ENCODE peak calls at places on chromosomes 3 and 15, in seven cellular contexts. One of them, this sample, is unnamed.

GRCh38 chr3:190044142-190044541 is 76.6 kb downstream of the P3H2 start:
- DNase-seq in HCT116: no peak
- DNase-seq in spleen: no peak
- DNase-seq in breast epithelium: no peak
- DNase-seq in endothelial cell of umbilical vein: no peak
- DNase-seq in sigmoid colon: no peak
- DNase-seq in prostate gland: no peak
- DNase-seq in this sample: no peak

GRCh38 chr15:72790302-72790955 is 6.9 kb upstream of the ADPGK start:
- DNase-seq in sigmoid colon: no peak
- DNase-seq in endothelial cell of umbilical vein: no peak
- DNase-seq in breast epithelium: no peak
- DNase-seq in prostate gland: no peak
- DNase-seq in HCT116: no peak
- DNase-seq in spleen: no peak
- DNase-seq in this sample: no peak

GRCh38 chr3:100665230-100665629 is 44.1 kb upstream of the TFG start:
- DNase-seq in breast epithelium: no peak
- DNase-seq in endothelial cell of umbilical vein: no peak
- DNase-seq in prostate gland: no peak
- DNase-seq in spleen: no peak
- DNase-seq in HCT116: no peak
- DNase-seq in sigmoid colon: no peak
- DNase-seq in this sample: no peak

GRCh38 chr3:30081904-30082303 is 524.5 kb upstream of the TGFBR2 start:
- DNase-seq in endothelial cell of umbilical vein: no peak
- DNase-seq in prostate gland: no peak
- DNase-seq in breast epithelium: no peak
- DNase-seq in spleen: no peak
- DNase-seq in HCT116: no peak
- DNase-seq in sigmoid colon: no peak
- DNase-seq in this sample: no peak

GRCh38 chr3:3066910-3067309 is 43.3 kb downstream of the IL5RA start:
- DNase-seq in endothelial cell of umbilical vein: no peak
- DNase-seq in HCT116: no peak
- DNase-seq in spleen: no peak
- DNase-seq in sigmoid colon: no peak
- DNase-seq in prostate gland: no peak
- DNase-seq in breast epithelium: no peak
- DNase-seq in this sample: no peak

GRCh38 chr3:179765396-179765795 is 112.6 kb downstream of the USP13 start:
- DNase-seq in prostate gland: no peak
- DNase-seq in breast epithelium: no peak
- DNase-seq in endothelial cell of umbilical vein: no peak
- DNase-seq in spleen: no peak
- DNase-seq in HCT116: no peak
- DNase-seq in sigmoid colon: no peak
- DNase-seq in this sample: no peak

GRCh38 chr15:45276851-45277250 is 24.8 kb downstream of the SLC28A2 start:
- DNase-seq in spleen: no peak
- DNase-seq in breast epithelium: no peak
- DNase-seq in endothelial cell of umbilical vein: peak; percentile 3
- DNase-seq in prostate gland: no peak
- DNase-seq in HCT116: no peak
- DNase-seq in sigmoid colon: no peak
- DNase-seq in this sample: no peak

GRCh38 chr3:185473290-185473815 is 25.5 kb downstream of the TMEM41A start:
- DNase-seq in HCT116: peak; percentile 93
- DNase-seq in sigmoid colon: no peak
- DNase-seq in prostate gland: no peak
- DNase-seq in endothelial cell of umbilical vein: no peak
- DNase-seq in spleen: no peak
- DNase-seq in breast epithelium: no peak
- DNase-seq in this sample: no peak

GRCh38 chr15:68830141-68830540 is 9.4 kb upstream of the ANP32A start:
- DNase-seq in HCT116: no peak
- DNase-seq in breast epithelium: no peak
- DNase-seq in endothelial cell of umbilical vein: no peak
- DNase-seq in sigmoid colon: no peak
- DNase-seq in spleen: no peak
- DNase-seq in prostate gland: no peak
- DNase-seq in this sample: no peak

GRCh38 chr3:109339186-109339585 is 1.8 kb upstream of the DPPA4 start:
- DNase-seq in prostate gland: no peak
- DNase-seq in spleen: no peak
- DNase-seq in breast epithelium: no peak
- DNase-seq in HCT116: no peak
- DNase-seq in sigmoid colon: no peak
- DNase-seq in endothelial cell of umbilical vein: no peak
- DNase-seq in this sample: no peak

GRCh38 chr3:75737831-75738493 is 47.4 kb downstream of the ZNF717 start:
- DNase-seq in sigmoid colon: no peak
- DNase-seq in spleen: no peak
- DNase-seq in HCT116: no peak
- DNase-seq in endothelial cell of umbilical vein: peak; percentile 14
- DNase-seq in prostate gland: no peak
- DNase-seq in breast epithelium: no peak
- DNase-seq in this sample: no peak

GRCh38 chr3:171351676-171352075 is 108.5 kb downstream of the TNIK start:
- DNase-seq in spleen: no peak
- DNase-seq in breast epithelium: no peak
- DNase-seq in endothelial cell of umbilical vein: peak; percentile 52
- DNase-seq in sigmoid colon: no peak
- DNase-seq in prostate gland: no peak
- DNase-seq in HCT116: peak; percentile 77
- DNase-seq in this sample: no peak

GRCh38 chr3:185283374-185283935 is 29.6 kb upstream of the EHHADH start:
- DNase-seq in sigmoid colon: no peak
- DNase-seq in breast epithelium: no peak
- DNase-seq in endothelial cell of umbilical vein: peak; percentile 10
- DNase-seq in HCT116: peak; percentile 4
- DNase-seq in spleen: no peak
- DNase-seq in prostate gland: no peak
- DNase-seq in this sample: no peak

GRCh38 chr3:53641397-53641796 is 147.0 kb downstream of the CACNA1D start:
- DNase-seq in prostate gland: no peak
- DNase-seq in sigmoid colon: no peak
- DNase-seq in endothelial cell of umbilical vein: no peak
- DNase-seq in breast epithelium: no peak
- DNase-seq in spleen: no peak
- DNase-seq in HCT116: no peak
- DNase-seq in this sample: no peak

GRCh38 chr3:69204315-69204957 is 82.0 kb upstream of the LMOD3 start:
- DNase-seq in breast epithelium: no peak
- DNase-seq in HCT116: no peak
- DNase-seq in sigmoid colon: no peak
- DNase-seq in endothelial cell of umbilical vein: peak; percentile 55
- DNase-seq in prostate gland: no peak
- DNase-seq in spleen: no peak
- DNase-seq in this sample: no peak

GRCh38 chr3:159987291-159987711 is 1.3 kb upstream of the IL12A start:
- DNase-seq in prostate gland: no peak
- DNase-seq in endothelial cell of umbilical vein: no peak
- DNase-seq in sigmoid colon: no peak
- DNase-seq in HCT116: no peak
- DNase-seq in spleen: no peak
- DNase-seq in breast epithelium: no peak
- DNase-seq in this sample: no peak

GRCh38 chr15:90402230-90402629 is 14.2 kb downstream of the IQGAP1 start:
- DNase-seq in HCT116: peak; percentile 54
- DNase-seq in prostate gland: no peak
- DNase-seq in endothelial cell of umbilical vein: peak; percentile 94
- DNase-seq in breast epithelium: no peak
- DNase-seq in spleen: no peak
- DNase-seq in sigmoid colon: peak; percentile 73
- DNase-seq in this sample: peak; percentile 75

GRCh38 chr15:85607141-85607806 is 187.5 kb downstream of the KLHL25 start:
- DNase-seq in prostate gland: no peak
- DNase-seq in spleen: no peak
- DNase-seq in endothelial cell of umbilical vein: no peak
- DNase-seq in breast epithelium: no peak
- DNase-seq in sigmoid colon: no peak
- DNase-seq in HCT116: no peak
- DNase-seq in this sample: no peak

GRCh38 chr15:35756588-35756987 is 210.6 kb upstream of the DPH6 start:
- DNase-seq in HCT116: no peak
- DNase-seq in prostate gland: no peak
- DNase-seq in sigmoid colon: no peak
- DNase-seq in breast epithelium: no peak
- DNase-seq in spleen: no peak
- DNase-seq in endothelial cell of umbilical vein: no peak
- DNase-seq in this sample: no peak

GRCh38 chr15:37035349-37035748 is 65.0 kb downstream of the MEIS2 start:
- DNase-seq in endothelial cell of umbilical vein: no peak
- DNase-seq in prostate gland: no peak
- DNase-seq in sigmoid colon: no peak
- DNase-seq in spleen: no peak
- DNase-seq in breast epithelium: no peak
- DNase-seq in HCT116: no peak
- DNase-seq in this sample: no peak

GRCh38 chr3:58567251-58567515 is 10.0 kb downstream of the FAM107A start:
- DNase-seq in endothelial cell of umbilical vein: no peak
- DNase-seq in breast epithelium: no peak
- DNase-seq in sigmoid colon: peak; percentile 41
- DNase-seq in spleen: no peak
- DNase-seq in HCT116: no peak
- DNase-seq in prostate gland: no peak
- DNase-seq in this sample: no peak

GRCh38 chr3:34011171-34012101 is 213.0 kb downstream of the PDCD6IP start:
- DNase-seq in prostate gland: no peak
- DNase-seq in spleen: no peak
- DNase-seq in breast epithelium: no peak
- DNase-seq in HCT116: peak; percentile 8
- DNase-seq in endothelial cell of umbilical vein: peak; percentile 8
- DNase-seq in sigmoid colon: no peak
- DNase-seq in this sample: peak; percentile 8

GRCh38 chr3:115877647-115877934 is 254.3 kb downstream of the GAP43 start:
- DNase-seq in breast epithelium: no peak
- DNase-seq in spleen: no peak
- DNase-seq in prostate gland: no peak
- DNase-seq in endothelial cell of umbilical vein: peak; percentile 1
- DNase-seq in HCT116: no peak
- DNase-seq in sigmoid colon: no peak
- DNase-seq in this sample: no peak

GRCh38 chr15:51757463-51757862 is 6.1 kb downstream of the TMOD2 start:
- DNase-seq in spleen: no peak
- DNase-seq in HCT116: no peak
- DNase-seq in prostate gland: no peak
- DNase-seq in sigmoid colon: no peak
- DNase-seq in breast epithelium: no peak
- DNase-seq in endothelial cell of umbilical vein: no peak
- DNase-seq in this sample: no peak

GRCh38 chr15:95279277-95280019 is 1048.1 kb downstream of the MCTP2 start:
- DNase-seq in spleen: no peak
- DNase-seq in sigmoid colon: no peak
- DNase-seq in endothelial cell of umbilical vein: no peak
- DNase-seq in HCT116: no peak
- DNase-seq in breast epithelium: no peak
- DNase-seq in prostate gland: no peak
- DNase-seq in this sample: no peak

GRCh38 chr3:181838940-181839914 is 127.5 kb downstream of the SOX2 start:
- DNase-seq in breast epithelium: no peak
- DNase-seq in spleen: no peak
- DNase-seq in sigmoid colon: no peak
- DNase-seq in prostate gland: no peak
- DNase-seq in endothelial cell of umbilical vein: no peak
- DNase-seq in HCT116: no peak
- DNase-seq in this sample: no peak
- TF ChIP-seq CTCF in breast epithelium: no peak
- TF ChIP-seq CTCF in spleen: no peak
- TF ChIP-seq CTCF in sigmoid colon: no peak
- TF ChIP-seq CTCF in prostate gland: no peak
- TF ChIP-seq CTCF in endothelial cell of umbilical vein: no peak
- TF ChIP-seq CTCF in HCT116: no peak
- TF ChIP-seq CTCF in this sample: no peak

GRCh38 chr15:77569647-77570186 is 63.0 kb downstream of the LINGO1 start:
- DNase-seq in HCT116: no peak
- DNase-seq in sigmoid colon: no peak
- DNase-seq in spleen: no peak
- DNase-seq in breast epithelium: no peak
- DNase-seq in prostate gland: no peak
- DNase-seq in endothelial cell of umbilical vein: no peak
- DNase-seq in this sample: no peak
- TF ChIP-seq POLR2AphosphoS5 in HCT116: no peak
- TF ChIP-seq POLR2AphosphoS5 in sigmoid colon: no peak
- TF ChIP-seq POLR2AphosphoS5 in spleen: no peak
- TF ChIP-seq POLR2AphosphoS5 in breast epithelium: no peak
- TF ChIP-seq POLR2AphosphoS5 in prostate gland: no peak
- TF ChIP-seq POLR2AphosphoS5 in endothelial cell of umbilical vein: no peak
- TF ChIP-seq POLR2AphosphoS5 in this sample: no peak

DNA sequence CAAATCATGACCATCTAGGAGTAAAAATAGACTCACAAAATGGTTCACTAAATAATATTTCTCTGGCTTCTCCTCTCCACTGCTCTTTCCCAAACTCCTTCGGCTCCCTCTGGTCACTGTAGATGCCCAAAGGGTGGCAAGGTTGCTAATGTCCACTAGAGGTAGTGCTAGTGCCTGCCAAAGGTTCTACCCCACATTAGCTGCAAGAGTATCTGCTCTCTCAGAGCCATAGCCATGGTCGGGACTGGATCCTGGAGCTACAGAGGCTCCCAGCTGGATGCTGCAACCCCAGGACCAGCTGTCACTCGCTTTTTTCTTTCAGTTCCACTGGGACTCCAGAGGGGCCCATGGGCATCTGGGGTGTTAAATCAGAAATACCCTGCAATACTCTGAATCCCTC is 8.5 kb downstream of the HTR3D start:
- DNase-seq in endothelial cell of umbilical vein: peak; percentile 22
- DNase-seq in breast epithelium: no peak
- DNase-seq in HCT116: peak; percentile 26
- DNase-seq in spleen: no peak
- DNase-seq in sigmoid colon: no peak
- DNase-seq in prostate gland: no peak
- DNase-seq in this sample: no peak
- TF ChIP-seq CTCF in endothelial cell of umbilical vein: peak; percentile 38
- TF ChIP-seq CTCF in breast epithelium: no peak
- TF ChIP-seq CTCF in HCT116: peak; percentile 70
- TF ChIP-seq CTCF in spleen: no peak
- TF ChIP-seq CTCF in sigmoid colon: no peak
- TF ChIP-seq CTCF in prostate gland: peak; percentile 13
- TF ChIP-seq CTCF in this sample: peak; percentile 90

DNA sequence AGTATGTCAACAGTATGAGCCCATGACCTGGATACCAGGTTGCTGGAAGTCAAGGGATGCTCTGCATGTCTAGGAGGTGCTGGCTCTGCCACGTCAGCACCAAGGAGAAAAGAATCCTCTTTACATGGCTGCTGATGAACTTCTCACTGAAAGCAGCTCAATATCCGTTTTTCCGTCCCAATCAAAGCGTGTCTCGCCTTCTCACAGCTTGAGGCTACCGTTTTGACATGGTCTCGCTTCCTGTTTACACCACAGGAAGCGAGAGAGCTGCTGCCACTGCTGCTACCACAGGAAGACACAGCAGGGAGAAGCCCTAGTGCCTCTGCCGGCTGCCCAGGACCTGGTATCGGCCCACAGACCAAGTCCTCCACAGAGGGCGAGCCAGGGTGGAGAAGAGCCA is 27.3 kb downstream of the STARD5 start:
- DNase-seq in breast epithelium: no peak
- DNase-seq in endothelial cell of umbilical vein: peak; percentile 30
- DNase-seq in HCT116: no peak
- DNase-seq in sigmoid colon: peak; percentile 73
- DNase-seq in spleen: peak; percentile 94
- DNase-seq in prostate gland: no peak
- DNase-seq in this sample: no peak
- TF ChIP-seq POLR2AphosphoS5 in breast epithelium: no peak
- TF ChIP-seq POLR2AphosphoS5 in endothelial cell of umbilical vein: no peak
- TF ChIP-seq POLR2AphosphoS5 in HCT116: no peak
- TF ChIP-seq POLR2AphosphoS5 in sigmoid colon: no peak
- TF ChIP-seq POLR2AphosphoS5 in spleen: peak; percentile 85
- TF ChIP-seq POLR2AphosphoS5 in prostate gland: no peak
- TF ChIP-seq POLR2AphosphoS5 in this sample: no peak